ENCODE peak calls at places on chromosomes 1 and 21, in ten cellular contexts. I, R, L, D, E, W, P, S, H and K are unnamed samples.

GRCh38 chr1:27176954-27177353 is 22.0 kb upstream of the SLC9A1 start:
- DNase-seq in W (no peak), I (no peak), P (no peak), R (no peak), S (no peak), E (no peak), L (no peak), D (no peak), H (no peak), K (no peak)

GRCh38 chr1:243628476-243628907 is 221.6 kb downstream of the AKT3 start:
- DNase-seq in L (no peak), H (no peak), S (no peak), R (no peak), D (no peak), I (no peak), P (no peak), E (no peak), W (no peak), K (no peak)

GRCh38 chr1:94803517-94804441 is 16.4 kb upstream of the SLC44A3 start:
- DNase-seq in R (peak; percentile 47), S (no peak), E (peak; percentile 15), I (no peak), H (peak; percentile 38), D (no peak), P (no peak), L (no peak), W (peak; percentile 28), K (peak; percentile 86)

GRCh38 chr1:175317309-175317708 is 124.7 kb upstream of the KIAA0040 start:
- DNase-seq in R (no peak), E (no peak), I (no peak), W (peak; percentile 4), S (peak; percentile 30), H (no peak), L (peak; percentile 17), D (no peak), P (no peak), K (no peak)

GRCh38 chr1:39266269-39266668 is 61.8 kb downstream of the MACF1 start:
- DNase-seq in W (no peak), D (no peak), H (no peak), E (no peak), I (no peak), P (no peak), R (no peak), L (no peak), S (no peak), K (no peak)

GRCh38 chr1:157306896-157307295 is 168.7 kb upstream of the ETV3 start:
- DNase-seq in E (no peak), R (no peak), P (no peak), D (no peak), I (no peak), S (no peak), L (no peak), W (no peak), H (no peak), K (no peak)

GRCh38 chr1:206664740-206665139 is 20.0 kb upstream of the MAPKAPK2 start:
- DNase-seq in R (no peak), P (no peak), L (no peak), D (no peak), H (no peak), S (no peak), I (no peak), E (no peak), W (no peak), K (no peak)

GRCh38 chr1:31306278-31306677 is 9.4 kb downstream of the ZCCHC17 start:
- DNase-seq in L (no peak), I (no peak), W (no peak), P (no peak), E (peak; percentile 67), H (no peak), R (no peak), S (no peak), D (no peak), K (no peak)

GRCh38 chr1:238811211-238811610 is 575.2 kb upstream of the CHRM3 start:
- DNase-seq in L (no peak), D (no peak), P (no peak), S (no peak), H (no peak), R (no peak), E (no peak), W (no peak), I (no peak), K (no peak)

GRCh38 chr1:92755541-92756351 is 29.2 kb downstream of the EVI5 start:
- DNase-seq in W (no peak), H (peak; percentile 53), D (peak; percentile 49), L (no peak), I (no peak), R (no peak), E (peak; percentile 12), S (no peak), P (peak; percentile 58), K (no peak)

GRCh38 chr1:94863919-94864318 is 43.8 kb downstream of the SLC44A3 start:
- DNase-seq in D (peak; percentile 19), W (no peak), R (peak; percentile 34), S (no peak), L (no peak), P (no peak), E (peak; percentile 77), H (no peak), I (no peak), K (peak; percentile 89)

GRCh38 chr21:14306143-14306907 is 76.6 kb downstream of the HSPA13 start:
- DNase-seq in W (no peak), R (no peak), I (no peak), D (no peak), H (no peak), E (no peak), P (no peak), S (no peak), L (no peak), K (no peak)

GRCh38 chr1:156004843-156005593 is 15.7 kb downstream of the SSR2 start:
- DNase-seq in L (no peak), D (no peak), H (no peak), I (no peak), E (no peak), S (peak; percentile 16), W (no peak), P (peak; percentile 7), R (peak; percentile 78), K (no peak)

GRCh38 chr1:93518516-93518915 is 70.6 kb downstream of the FNBP1L start:
- DNase-seq in R (no peak), I (no peak), P (no peak), H (no peak), W (no peak), L (no peak), E (no peak), S (no peak), D (no peak), K (no peak)